ENCODE peak calls at places on chromosomes 3 and 15, in five cellular contexts. I is dermis microvascular lymphatic vessel endothelial cell; S is activated CD4-positive, CD25-positive, alpha-beta regulatory T cell; U is stimulated activated CD4-positive, alpha-beta T cell treated with anti-CD3 and anti-CD28 coated beads, Interleukin-1b, Interleukin-23, amount 100 ng/mL, for 24 hours; C is putamen. T is an unnamed sample.

GRCh38 chr3:184738982-184739381 is 27.1 kb upstream of the MAGEF1 start:
- DNase-seq in I (no peak), S (no peak), U (no peak), C (no peak), T (no peak)

GRCh38 chr15:74413350-74414080 is 20.2 kb downstream of the SEMA7A start:
- DNase-seq in I (no peak), S (no peak), U (no peak), C (no peak), T (no peak)

GRCh38 chr15:31337352-31338031 is 10.9 kb downstream of the KLF13 start:
- DNase-seq in I (no peak), S (no peak), U (no peak), C (no peak), T (no peak)

GRCh38 chr3:122356402-122356801 is 26.6 kb downstream of the MIX23 start:
- DNase-seq in I (peak; percentile 21), S (no peak), U (no peak), C (no peak), T (peak; percentile 1)

GRCh38 chr3:71688121-71688520 is 37.1 kb downstream of the EIF4E3 start:
- DNase-seq in I (no peak), S (no peak), U (no peak), C (no peak), T (no peak)

GRCh38 chr3:135023985-135024658 is 229.1 kb downstream of the EPHB1 start:
- DNase-seq in I (no peak), S (no peak), U (no peak), C (no peak), T (no peak)

GRCh38 chr3:129345281-129345680 is 66.6 kb downstream of the HMCES start:
- DNase-seq in I (no peak), S (no peak), U (no peak), C (no peak), T (no peak)

GRCh38 chr15:23516866-23517265 is 48.6 kb upstream of the MKRN3 start:
- DNase-seq in I (no peak), S (no peak), U (no peak), C (peak; percentile 50), T (no peak)

GRCh38 chr3:150761831-150762661 is 923 bp downstream of the SIAH2 start:
- DNase-seq in I (peak; percentile 62), S (no peak), U (no peak), C (peak; percentile 60), T (no peak)

GRCh38 chr15:68565701-68566100 is 13.1 kb upstream of the CORO2B start:
- DNase-seq in I (no peak), S (no peak), U (no peak), C (no peak), T (no peak)

GRCh38 chr3:10547841-10548783 is 42.7 kb upstream of the ATP2B2 start:
- DNase-seq in I (no peak), S (no peak), U (no peak), C (peak; percentile 32), T (no peak)

GRCh38 chr3:185527364-185527763 is 25.0 kb downstream of the LIPH start:
- DNase-seq in I (no peak), S (no peak), U (no peak), C (no peak), T (no peak)

GRCh38 chr15:98217356-98217755 is 256.9 kb downstream of the ARRDC4 start:
- DNase-seq in I (no peak), S (no peak), U (no peak), C (no peak), T (no peak)

GRCh38 chr3:176896165-176896564 is 301.1 kb downstream of the TBL1XR1 start:
- DNase-seq in I (no peak), S (no peak), U (no peak), C (no peak), T (no peak)

GRCh38 chr3:11350374-11350773 is 78.2 kb downstream of the ATG7 start:
- DNase-seq in I (no peak), S (no peak), U (no peak), C (no peak), T (no peak)

T was measured in iPS DF 6.9.